ENCODE peak calls at places on chromosomes 13 and 19, in eight cellular contexts. T is GM04504, U is naive B cell, V is substantia nigra, O is fibroblast of mammary gland, D is RPMI7951, K is body of pancreas, W is tibial artery. A is an unnamed sample.

GRCh38 chr19:45637890-45638667 is 1.1 kb downstream of the EML2 start:
- DNase-seq in K (peak; percentile 35), V (no peak), O (peak; percentile 27), W (no peak), D (peak; percentile 56), U (no peak), T (peak; percentile 14), A (no peak)

GRCh38 chr13:77928909-77929308 is 10.3 kb upstream of the EDNRB start:
- DNase-seq in V (no peak), U (no peak), T (no peak), W (no peak), K (no peak), O (peak; percentile 31), D (no peak), A (no peak)

GRCh38 chr13:27057817-27058216 is 113.8 kb downstream of the USP12 start:
- DNase-seq in D (no peak), O (no peak), W (no peak), K (no peak), V (no peak), T (no peak), U (no peak), A (no peak)

GRCh38 chr19:33715462-33715861 is 81.2 kb upstream of the KCTD15 start:
- DNase-seq in O (no peak), D (no peak), V (no peak), K (no peak), U (no peak), W (no peak), T (no peak), A (no peak)

GRCh38 chr19:40805258-40805868 is 6.4 kb downstream of the EGLN2 start:
- DNase-seq in V (no peak), K (peak; percentile 83), U (no peak), O (no peak), D (no peak), T (no peak), W (no peak), A (no peak)

GRCh38 chr13:30806784-30807183 is 71.4 kb downstream of the ALOX5AP start:
- DNase-seq in T (peak; percentile 47), V (no peak), U (no peak), K (no peak), W (no peak), D (peak; percentile 87), O (peak; percentile 86), A (peak; percentile 54)

GRCh38 chr13:110593430-110594130 is 21.8 kb upstream of the NAXD start:
- DNase-seq in T (no peak), D (peak; percentile 62), K (peak; percentile 62), O (peak; percentile 75), U (peak; percentile 29), V (no peak), W (no peak), A (peak; percentile 34)

GRCh38 chr13:93304868-93305613 is 78.4 kb downstream of the GPC6 start:
- DNase-seq in O (no peak), U (no peak), W (no peak), V (no peak), K (no peak), T (no peak), D (no peak), A (no peak)

GRCh38 chr13:113121928-113122420 is 625 bp upstream of the F10 start:
- DNase-seq in W (no peak), T (no peak), D (no peak), U (no peak), O (no peak), K (peak; percentile 2), V (no peak), A (no peak)

GRCh38 chr19:50565984-50566903 is 2.0 kb downstream of the LRRC4B start:
- DNase-seq in V (peak; percentile 47), O (no peak), W (no peak), U (no peak), K (no peak), D (no peak), T (no peak), A (no peak)

GRCh38 chr13:79468819-79469218 is 12.1 kb upstream of the NDFIP2 start:
- DNase-seq in T (no peak), V (no peak), D (no peak), K (no peak), O (no peak), W (no peak), U (no peak), A (no peak)

GRCh38 chr13:41188584-41188983 is 5.8 kb downstream of the KBTBD7 start:
- DNase-seq in T (no peak), K (no peak), O (peak; percentile 54), W (no peak), U (no peak), V (no peak), D (no peak), A (peak; percentile 27)

GRCh38 chr19:17244618-17245534 is 843 bp downstream of the NR2F6 start:
- DNase-seq in V (no peak), D (no peak), K (peak; percentile 50), O (no peak), T (no peak), W (no peak), U (no peak), A (no peak)

GRCh38 chr19:662207-662961 is 630 bp downstream of the RNF126 start:
- DNase-seq in D (peak; percentile 28), O (peak; percentile 37), T (no peak), W (no peak), U (peak; percentile 73), K (peak; percentile 77), V (no peak), A (no peak)

GRCh38 chr13:94154362-94154761 is 325.1 kb downstream of the DCT start:
- DNase-seq in D (peak; percentile 10), U (no peak), T (peak; percentile 28), O (peak; percentile 35), K (peak; percentile 57), W (peak; percentile 65), V (no peak), A (peak; percentile 80)

GRCh38 chr13:32530841-32531253 is 7.7 kb downstream of the N4BP2L2 start:
- DNase-seq in U (peak; percentile 10), W (no peak), V (no peak), T (peak; percentile 32), O (peak; percentile 68), D (peak; percentile 61), K (peak; percentile 27), A (peak; percentile 64)

GRCh38 chr13:93951153-93951552 is 528.3 kb downstream of the DCT start:
- DNase-seq in T (no peak), K (no peak), U (no peak), W (no peak), V (no peak), O (peak; percentile 34), D (no peak), A (peak; percentile 4)

GRCh38 chr13:47826481-47826880 is 174.6 kb downstream of the SUCLA2 start:
- DNase-seq in W (no peak), D (no peak), K (no peak), O (peak; percentile 44), U (no peak), V (no peak), T (no peak), A (no peak)

GRCh38 chr19:33506498-33506897 is 15.1 kb downstream of the PEPD start:
- DNase-seq in U (no peak), K (no peak), O (no peak), V (no peak), D (no peak), T (no peak), W (no peak), A (no peak)

GRCh38 chr13:114130708-114131580 is 1.5 kb downstream of the RASA3 start:
- DNase-seq in W (peak; percentile 65), O (peak; percentile 89), U (peak; percentile 59), K (peak; percentile 52), T (peak; percentile 88), V (peak; percentile 61), D (peak; percentile 97), A (no peak)

GRCh38 chr19:55084416-55084815 is 8.7 kb downstream of the EPS8L1 start:
- DNase-seq in O (no peak), D (no peak), T (no peak), U (no peak), V (no peak), K (no peak), W (no peak), A (no peak)

GRCh38 chr13:109256866-109257760 is 529.3 kb downstream of the IRS2 start:
- DNase-seq in K (peak; percentile 48), D (peak; percentile 86), T (peak; percentile 94), W (no peak), V (no peak), U (no peak), O (peak; percentile 98), A (peak; percentile 92)

GRCh38 chr19:33731886-33732285 is 64.8 kb upstream of the KCTD15 start:
- DNase-seq in U (no peak), O (no peak), V (no peak), W (no peak), K (no peak), T (no peak), D (no peak), A (no peak)

GRCh38 chr19:3119071-3119781 is 16.6 kb upstream of the GNA15 start:
- DNase-seq in D (no peak), O (no peak), T (no peak), W (no peak), K (no peak), U (no peak), V (no peak), A (no peak)

GRCh38 chr19:1648156-1648925 is 4.1 kb downstream of the TCF3 start:
- DNase-seq in O (no peak), W (no peak), K (no peak), D (no peak), T (no peak), U (peak; percentile 44), V (no peak), A (no peak)

GRCh38 chr19:8640402-8641004 is 10.1 kb downstream of the NFILZ start:
- DNase-seq in T (no peak), O (no peak), V (no peak), D (no peak), U (no peak), W (peak; percentile 48), K (peak; percentile 76), A (no peak)

GRCh38 chr19:41871573-41872383 is 5.3 kb upstream of the CD79A start:
- DNase-seq in O (no peak), D (no peak), K (peak; percentile 43), W (no peak), V (no peak), T (no peak), U (peak; percentile 73), A (no peak)

GRCh38 chr19:11191273-11191755 is 6.0 kb downstream of the KANK2 start:
- DNase-seq in U (no peak), T (peak; percentile 59), O (peak; percentile 83), W (peak; percentile 81), V (no peak), K (peak; percentile 45), D (peak; percentile 97), A (peak; percentile 56)

GRCh38 chr13:98792321-98792720 is 39.8 kb upstream of the SLC15A1 start:
- DNase-seq in T (no peak), D (no peak), W (no peak), K (no peak), U (no peak), V (no peak), O (no peak), A (no peak)

GRCh38 chr13:36918246-36919060 is 1.6 kb downstream of the SMAD9 start:
- DNase-seq in O (peak; percentile 14), U (no peak), W (no peak), T (peak; percentile 5), V (no peak), D (no peak), K (no peak), A (no peak)

GRCh38 chr13:25136872-25137623 is 35.0 kb downstream of the AMER2 start:
- DNase-seq in V (no peak), U (no peak), D (no peak), W (no peak), O (no peak), K (no peak), T (no peak), A (no peak)

GRCh38 chr13:67769987-67770341 is 539.8 kb upstream of the PCDH9 start:
- DNase-seq in W (no peak), V (no peak), U (no peak), O (no peak), T (no peak), K (no peak), D (no peak), A (no peak)

GRCh38 chr13:99330942-99331341 is 23.7 kb upstream of the GPR183 start:
- DNase-seq in O (no peak), W (no peak), K (no peak), U (no peak), V (no peak), D (no peak), T (no peak), A (no peak)

GRCh38 chr19:29690842-29691241 is 24.2 kb downstream of the C19orf12 start:
- DNase-seq in W (no peak), T (no peak), D (peak; percentile 77), V (no peak), K (no peak), U (no peak), O (peak; percentile 76), A (peak; percentile 43)

A was measured in fibroblast of the conjunctiva.